ENCODE peak calls at places on chromosomes 2 and 18, in nine cellular contexts. K, U, F, S, Q, R, G, P and X are unnamed samples.

GRCh38 chr2:20592106-20593071 is 58.5 kb downstream of the HS1BP3 start:
- DNase-seq in R (no peak), F (no peak), G (no peak), U (peak), S (no peak), P (peak), Q (no peak), K (no peak), X (no peak)

GRCh38 chr2:186255823-186256222 is 230.2 kb upstream of the ZC3H15 start:
- DNase-seq in P (no peak), R (no peak), Q (peak), G (peak), F (no peak), S (no peak), K (no peak), U (no peak), X (no peak)

GRCh38 chr2:167333245-167333644 is 445.0 kb downstream of the XIRP2 start:
- DNase-seq in P (no peak), F (no peak), U (no peak), Q (no peak), K (peak), S (no peak), G (no peak), R (no peak), X (no peak)

GRCh38 chr2:169509230-169509917 is at the start of gene KLHL41:
- DNase-seq in U (no peak), F (no peak), P (no peak), R (no peak), K (peak), Q (no peak), G (no peak), S (peak), X (no peak)

GRCh38 chr2:172888704-172889103 is 153.1 kb downstream of the RAPGEF4 start:
- DNase-seq in F (no peak), G (no peak), R (no peak), P (no peak), Q (peak), K (no peak), U (no peak), S (no peak), X (no peak)

GRCh38 chr2:60948926-60949579 is 67.7 kb downstream of the REL start:
- DNase-seq in K (no peak), S (peak), Q (no peak), P (no peak), G (no peak), U (no peak), R (peak), F (no peak), X (no peak)

GRCh38 chr2:205636549-205636948 is 45.8 kb upstream of the NRP2 start:
- DNase-seq in P (no peak), F (no peak), K (no peak), U (no peak), S (no peak), G (no peak), R (no peak), Q (no peak), X (no peak)

GRCh38 chr2:72033636-72034035 is 114.0 kb downstream of the CYP26B1 start:
- DNase-seq in R (no peak), P (no peak), Q (peak), F (no peak), K (no peak), S (no peak), G (no peak), U (no peak), X (no peak)

GRCh38 chr2:115165529-115166109 is 723.2 kb downstream of the DPP10 start:
- DNase-seq in F (no peak), Q (peak), R (no peak), P (peak), K (peak), G (no peak), U (peak), S (peak), X (peak)

GRCh38 chr2:196925768-196926561 is 542 bp downstream of the PGAP1 start:
- DNase-seq in U (peak), P (peak), R (no peak), Q (peak), S (peak), K (peak), G (peak), F (no peak), X (no peak)

GRCh38 chr2:8306530-8307351 is 375.1 kb upstream of the ID2 start:
- DNase-seq in U (no peak), F (no peak), G (no peak), K (no peak), Q (no peak), S (peak), P (no peak), R (no peak), X (no peak)

GRCh38 chr2:105798595-105798994 is 53.9 kb downstream of the NCK2 start:
- DNase-seq in F (no peak), U (no peak), Q (no peak), P (no peak), G (no peak), R (no peak), S (no peak), K (no peak), X (no peak)

GRCh38 chr2:164693390-164693789 is 72.1 kb upstream of the GRB14 start:
- DNase-seq in Q (no peak), S (no peak), P (no peak), G (no peak), F (no peak), R (no peak), K (no peak), U (no peak), X (no peak)

GRCh38 chr2:237418300-237418699 is 4.3 kb upstream of the COL6A3 start:
- DNase-seq in F (no peak), R (no peak), G (no peak), U (no peak), P (no peak), K (no peak), Q (no peak), S (no peak), X (no peak)

GRCh38 chr2:163775304-163775703 is 39.5 kb upstream of the FIGN start:
- DNase-seq in S (peak), F (no peak), U (no peak), P (no peak), G (no peak), K (no peak), Q (no peak), R (no peak), X (no peak)

GRCh38 chr18:49851624-49852023 is 38.3 kb upstream of the ACAA2 start:
- DNase-seq in Q (no peak), P (no peak), R (no peak), K (no peak), U (no peak), S (no peak), G (no peak), F (no peak), X (no peak)

GRCh38 chr2:101124684-101125366 is 26.4 kb downstream of the TBC1D8 start:
- DNase-seq in Q (no peak), R (peak), F (no peak), G (no peak), P (no peak), S (peak), K (no peak), U (no peak), X (no peak)

GRCh38 chr2:173193925-173194324 is 118.3 kb downstream of the MAP3K20 start:
- DNase-seq in P (peak), K (peak), R (no peak), F (no peak), S (peak), Q (no peak), U (no peak), G (no peak), X (no peak)

GRCh38 chr2:233365861-233366520 is 11.7 kb downstream of the DGKD start:
- DNase-seq in Q (no peak), G (no peak), K (no peak), S (no peak), P (no peak), R (no peak), U (no peak), F (no peak), X (no peak)

GRCh38 chr2:20452551-20452950 is 5.7 kb downstream of the RHOB start:
- DNase-seq in S (peak), P (no peak), R (no peak), F (no peak), Q (no peak), G (no peak), K (peak), U (no peak), X (no peak)

GRCh38 chr2:205680067-205680466 is 2.2 kb upstream of the NRP2 start:
- DNase-seq in U (peak), Q (peak), R (peak), K (peak), G (peak), F (no peak), P (peak), S (peak), X (peak)

GRCh38 chr2:42663828-42664227 is 95.4 kb downstream of the MTA3 start:
- DNase-seq in F (no peak), R (no peak), Q (no peak), G (no peak), U (peak), P (no peak), K (no peak), S (no peak), X (no peak)

GRCh38 chr2:184528119-184528518 is 70.2 kb upstream of the ZNF804A start:
- DNase-seq in S (no peak), P (no peak), Q (no peak), G (no peak), F (no peak), K (no peak), U (no peak), R (no peak), X (no peak)

GRCh38 chr18:32552421-32553030 is 81.8 kb upstream of the GAREM1 start:
- DNase-seq in Q (peak), P (peak), F (no peak), U (peak), K (peak), S (peak), R (peak), G (peak), X (peak)

GRCh38 chr2:67451086-67451832 is 54.1 kb downstream of the ETAA1 start:
- DNase-seq in Q (no peak), U (no peak), G (no peak), K (no peak), S (peak), F (no peak), R (no peak), P (no peak), X (no peak)

GRCh38 chr2:39142012-39142346 is 21.1 kb upstream of the SOS1 start:
- DNase-seq in Q (no peak), P (no peak), U (peak), R (no peak), G (no peak), F (no peak), K (no peak), S (no peak), X (no peak)

GRCh38 chr2:217993817-217994459 is 8.9 kb downstream of the TNS1 start:
- DNase-seq in P (peak), Q (peak), S (peak), G (peak), K (peak), F (no peak), R (no peak), U (peak), X (no peak)

GRCh38 chr2:85813211-85813977 is 59.6 kb downstream of the ATOH8 start:
- DNase-seq in K (no peak), P (no peak), G (no peak), S (no peak), R (no peak), U (no peak), Q (no peak), F (no peak), X (no peak)

GRCh38 chr2:85811173-85811849 is 57.5 kb downstream of the ATOH8 start:
- DNase-seq in G (no peak), F (no peak), S (peak), K (no peak), P (no peak), U (no peak), Q (no peak), R (no peak), X (no peak)

GRCh38 chr2:85807756-85808155 is 54.0 kb downstream of the ATOH8 start:
- DNase-seq in K (no peak), U (no peak), Q (no peak), P (no peak), F (no peak), S (no peak), R (no peak), G (no peak), X (no peak)

GRCh38 chr2:85811850-85812735 is 58.3 kb downstream of the ATOH8 start:
- DNase-seq in G (no peak), K (no peak), Q (no peak), P (no peak), R (no peak), F (no peak), U (no peak), S (no peak), X (no peak)

DNA sequence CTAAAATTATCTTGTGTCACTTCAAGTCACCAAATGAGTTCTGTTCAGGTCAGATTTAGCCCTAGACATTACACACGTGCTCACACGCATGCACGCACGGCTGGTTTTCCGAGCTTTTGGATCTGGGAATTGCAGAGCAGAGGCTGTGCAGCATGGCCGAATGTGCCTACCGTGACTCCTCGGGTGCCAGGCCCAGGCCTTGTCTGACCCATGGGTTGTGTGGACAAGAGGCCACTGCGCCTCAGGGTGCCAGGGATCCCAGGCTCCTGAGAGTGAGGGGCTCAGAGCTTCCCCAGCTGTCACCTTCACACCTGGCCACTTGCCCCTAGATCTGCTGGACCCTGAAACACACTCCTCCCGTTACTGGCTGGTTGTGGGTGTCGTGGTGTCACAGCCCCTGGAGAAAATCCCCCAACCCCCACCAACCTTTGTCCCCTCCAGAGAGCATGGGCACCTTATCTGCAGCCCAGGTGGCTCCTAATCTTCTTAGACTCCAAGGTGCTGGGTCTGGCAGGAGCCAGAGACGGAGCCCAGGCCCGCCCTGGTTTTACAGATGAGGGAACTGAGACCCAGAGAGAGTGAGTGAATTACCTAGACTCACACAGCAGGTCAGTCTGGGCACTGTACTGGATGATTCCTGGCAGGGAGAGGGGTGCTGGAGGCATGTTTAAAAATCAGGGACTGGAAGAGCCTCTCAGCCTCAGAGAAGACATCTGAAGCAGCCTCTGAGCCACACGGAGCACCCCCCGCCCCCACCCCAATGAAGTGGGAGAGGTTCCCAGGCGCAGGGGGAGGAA is 56.8 kb downstream of the ATOH8 start:
- DNase-seq in P (no peak), U (no peak), G (no peak), S (no peak), Q (no peak), F (no peak), K (no peak), R (no peak), X (no peak)
- H3K4me3 ChIP-seq in P (no peak), U (no peak), G (no peak), S (no peak), Q (no peak), F (no peak), K (no peak), R (no peak), X (no peak)

GRCh38 chr18:9147440-9148238 is 11.1 kb downstream of the ANKRD12 start:
- DNase-seq in S (peak), R (peak), K (peak), F (peak), P (peak), G (no peak), Q (peak), U (peak), X (no peak)

GRCh38 chr18:9146224-9146623 is 9.6 kb downstream of the ANKRD12 start:
- DNase-seq in K (no peak), R (no peak), Q (no peak), P (no peak), F (no peak), S (no peak), G (no peak), U (no peak), X (no peak)

GRCh38 chr18:9153281-9153680 is 16.7 kb downstream of the ANKRD12 start:
- DNase-seq in F (no peak), R (no peak), U (no peak), P (no peak), S (no peak), G (no peak), K (no peak), Q (no peak), X (no peak)

GRCh38 chr18:9148239-9148552 is 11.6 kb downstream of the ANKRD12 start:
- DNase-seq in K (no peak), P (no peak), U (no peak), S (no peak), F (no peak), Q (no peak), R (no peak), G (no peak), X (no peak)

DNA sequence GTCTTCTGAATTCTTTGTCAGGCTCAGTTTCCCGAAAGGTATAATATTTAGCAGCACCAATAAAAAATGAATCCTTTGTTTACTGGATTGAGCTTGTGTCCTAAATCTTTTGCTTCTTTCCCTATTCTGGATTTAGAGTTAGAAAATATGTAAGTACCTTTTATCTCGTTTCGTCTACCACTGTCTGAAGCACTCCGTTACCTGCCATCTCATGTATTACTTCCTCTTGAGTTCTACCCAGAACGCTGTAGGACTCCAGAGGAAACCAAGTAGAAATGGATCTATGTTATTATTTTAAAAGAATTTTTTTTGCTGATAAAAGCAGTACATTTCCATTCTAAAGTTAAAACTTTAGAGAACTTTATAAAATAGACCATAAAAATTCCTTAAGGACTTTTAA is 13.5 kb downstream of the ANKRD12 start:
- DNase-seq in Q (no peak), F (no peak), K (no peak), S (no peak), R (no peak), U (no peak), G (no peak), P (peak), X (no peak)
- H3K9ac ChIP-seq in Q (no peak), F (no peak), K (no peak), S (no peak), R (no peak), U (no peak), G (no peak), P (peak), X (no peak)

DNA sequence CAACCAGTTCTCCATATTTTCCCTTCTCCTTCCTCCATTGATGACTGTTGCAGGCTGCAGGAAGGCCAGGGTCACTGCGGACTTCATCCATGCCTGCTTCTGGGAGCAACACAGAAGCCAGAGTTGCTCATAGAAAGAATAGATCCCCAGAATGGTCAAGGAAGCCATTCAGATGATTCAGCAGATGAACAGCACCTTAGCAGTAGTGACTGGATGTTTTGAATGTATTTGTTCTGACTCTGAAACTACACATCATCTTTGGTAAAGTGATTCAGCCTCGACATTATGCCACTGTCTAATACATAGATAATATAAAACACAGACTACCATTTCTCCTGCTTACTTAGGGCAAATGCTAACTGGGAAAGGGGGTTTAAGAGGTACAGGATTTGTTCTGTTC is 411.6 kb downstream of the RND3 start:
- DNase-seq in Q (no peak), P (no peak), U (no peak), F (no peak), K (no peak), G (no peak), R (no peak), S (peak), X (no peak)
- H3K4me3 ChIP-seq in Q (no peak), P (no peak), U (no peak), F (no peak), K (no peak), G (no peak), R (no peak), S (no peak), X (no peak)

DNA sequence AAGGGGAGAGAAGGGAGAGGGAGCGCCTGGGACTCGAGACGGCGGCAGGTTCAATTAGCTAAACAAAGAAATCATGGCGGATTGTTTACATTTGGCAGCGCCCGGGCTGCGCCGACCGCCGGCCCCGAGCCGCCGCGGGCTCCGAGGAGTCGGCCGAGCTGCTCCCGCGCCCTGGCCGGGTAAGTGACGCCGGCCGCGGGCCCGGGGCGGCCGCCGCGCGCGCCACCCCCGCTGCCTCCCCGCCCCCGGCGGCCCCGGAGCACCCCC is 187.1 kb upstream of the FANCL start:
- DNase-seq in S (peak), P (no peak), G (peak), K (peak), Q (no peak), F (no peak), U (no peak), R (no peak), X (no peak)
- H3K9ac ChIP-seq in S (no peak), P (peak), G (peak), K (peak), Q (no peak), F (no peak), U (no peak), R (no peak), X (peak)

DNA sequence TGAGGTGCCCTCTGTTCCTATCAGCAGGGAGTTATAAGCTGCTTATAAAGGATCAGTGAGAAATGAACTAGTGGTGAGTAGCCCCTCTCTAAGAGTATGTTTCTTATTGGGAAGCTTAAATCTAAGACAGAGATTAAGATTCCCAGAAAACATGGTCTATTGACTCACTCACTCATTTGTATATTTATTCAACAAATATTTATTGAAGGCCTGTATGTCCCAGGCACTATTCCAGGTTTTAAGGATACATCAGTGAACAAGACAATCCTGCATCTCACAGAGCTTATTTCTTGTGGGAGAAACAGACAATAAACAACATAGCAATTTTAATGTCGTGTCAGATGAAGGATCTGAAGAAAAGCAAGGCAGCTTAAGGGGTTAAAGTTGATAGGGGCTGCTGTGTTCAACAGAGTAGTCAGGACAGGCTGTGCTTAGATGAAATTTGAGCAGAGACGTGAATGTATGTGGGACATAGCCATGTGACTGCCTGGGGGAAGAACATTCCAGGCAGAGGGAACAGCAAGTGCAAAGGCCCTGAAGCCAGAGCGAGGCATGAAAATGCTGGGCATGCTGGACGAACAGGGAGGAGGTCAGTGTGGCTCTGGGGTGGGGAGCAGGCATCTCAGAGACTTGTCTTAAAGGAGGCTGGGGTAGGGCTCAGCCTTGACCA is 14.8 kb upstream of the PSD4 start:
- DNase-seq in K (no peak), U (no peak), G (peak), Q (no peak), R (no peak), S (peak), F (no peak), P (no peak), X (no peak)
- H3K4me3 ChIP-seq in K (no peak), U (no peak), G (no peak), Q (no peak), R (no peak), S (no peak), F (no peak), P (no peak), X (no peak)

DNA sequence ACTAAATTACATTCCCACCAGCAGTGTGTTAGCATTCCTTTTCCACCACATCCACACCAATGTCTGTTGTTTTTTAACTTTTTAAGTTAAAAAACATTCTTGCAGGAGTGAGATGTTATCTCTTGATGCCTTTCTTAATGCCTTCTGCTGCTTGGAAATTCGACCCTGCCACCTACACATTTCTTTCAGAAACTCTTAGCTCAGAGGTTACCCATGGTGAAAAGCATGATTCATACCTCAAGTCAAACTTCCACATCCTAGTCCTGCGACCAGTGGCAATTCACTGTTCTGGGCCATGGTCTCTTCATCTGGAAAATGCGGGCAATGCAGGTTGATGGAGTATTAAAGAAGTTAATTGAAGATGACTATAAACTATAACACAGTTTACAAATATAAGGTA is 12.7 kb upstream of the HNMT start:
- DNase-seq in U (no peak), K (no peak), R (no peak), Q (no peak), S (peak), G (no peak), P (no peak), F (no peak), X (no peak)
- H3K9ac ChIP-seq in U (no peak), K (no peak), R (no peak), Q (no peak), S (no peak), G (no peak), P (no peak), F (no peak), X (no peak)